ENCODE peak calls at places on chromosomes 6 and 20, in four cellular contexts. Q is heart left ventricle, M is choroid plexus epithelial cell, N is IMR-90. T is an unnamed sample.

GRCh38 chr6:129667621-129668020 is 42.4 kb downstream of the ARHGAP18 start:
- DNase-seq in Q (peak), M (peak), N (peak), T (peak)

GRCh38 chr6:121697921-121698320 is 262.5 kb downstream of the GJA1 start:
- DNase-seq in Q (no peak), M (no peak), N (peak), T (no peak)

GRCh38 chr6:26125015-26125690 is 37.9 kb downstream of the HFE start:
- DNase-seq in Q (peak), M (peak), N (no peak), T (no peak)

GRCh38 chr20:48897298-48898044 is 24.0 kb upstream of the ARFGEF2 start:
- DNase-seq in Q (no peak), M (peak), N (peak), T (peak)

GRCh38 chr6:118562959-118563358 is 14.9 kb downstream of the PLN start:
- DNase-seq in Q (no peak), M (peak), N (peak), T (peak)

GRCh38 chr6:129748212-129748900 is 38.4 kb upstream of the ARHGAP18 start:
- DNase-seq in Q (peak), M (peak), N (peak), T (peak)

GRCh38 chr6:94323853-94324252 is 904.5 kb upstream of the EPHA7 start:
- DNase-seq in Q (no peak), M (peak), N (no peak), T (peak)

GRCh38 chr6:136762022-136762975 is 30.0 kb downstream of the MAP3K5 start:
- DNase-seq in Q (peak), M (no peak), N (no peak), T (no peak)

GRCh38 chr20:5767493-5768098 is 17.4 kb downstream of the SHLD1 start:
- DNase-seq in Q (no peak), M (no peak), N (no peak), T (no peak)

GRCh38 chr6:156980515-156980914 is 203.3 kb downstream of the ARID1B start:
- DNase-seq in Q (no peak), M (no peak), N (no peak), T (no peak)

GRCh38 chr6:136160255-136160654 is 89.9 kb downstream of the MTFR2 start:
- DNase-seq in Q (no peak), M (no peak), N (peak), T (no peak)

GRCh38 chr20:57509665-57510237 is 15.2 kb downstream of the CTCFL start:
- DNase-seq in Q (no peak), M (peak), N (no peak), T (peak)

GRCh38 chr20:2398453-2398852 is 17.8 kb downstream of the TGM6 start:
- DNase-seq in Q (no peak), M (no peak), N (no peak), T (no peak)

GRCh38 chr6:79713701-79714322 is 82.7 kb downstream of the SH3BGRL2 start:
- DNase-seq in Q (peak), M (peak), N (peak), T (peak)

GRCh38 chr6:144543006-144543871 is 258.1 kb downstream of the UTRN start:
- DNase-seq in Q (no peak), M (no peak), N (peak), T (peak)

GRCh38 chr6:158629376-158630221 is 14.9 kb downstream of the DYNLT1 start:
- DNase-seq in Q (no peak), M (no peak), N (no peak), T (no peak)

GRCh38 chr6:10837692-10837996 is 695 bp downstream of the MAK start:
- DNase-seq in Q (peak), M (peak), N (no peak), T (peak)

GRCh38 chr6:161411265-161411944 is 137.5 kb upstream of the AGPAT4 start:
- DNase-seq in Q (no peak), M (peak), N (no peak), T (no peak)

GRCh38 chr20:35539756-35540212 is 2.1 kb upstream of the ERGIC3 start:
- DNase-seq in Q (no peak), M (peak), N (no peak), T (peak)

GRCh38 chr6:85418059-85418458 is 31.8 kb upstream of the NT5E start:
- DNase-seq in Q (no peak), M (peak), N (peak), T (peak)

GRCh38 chr6:97014595-97014994 is 90.1 kb downstream of the KLHL32 start:
- DNase-seq in Q (no peak), M (no peak), N (no peak), T (no peak)

GRCh38 chr6:126307859-126308258 is 32.1 kb upstream of the CENPW start:
- DNase-seq in Q (no peak), M (peak), N (peak), T (peak)

GRCh38 chr20:22245139-22245538 is 339.2 kb downstream of the FOXA2 start:
- DNase-seq in Q (no peak), M (no peak), N (no peak), T (no peak)

GRCh38 chr6:154923199-154923869 is 71.8 kb upstream of the TIAM2 start:
- DNase-seq in Q (no peak), M (peak), N (no peak), T (no peak)

GRCh38 chr6:131765081-131765852 is 42.6 kb upstream of the ENPP1 start:
- DNase-seq in Q (no peak), M (peak), N (peak), T (peak)

GRCh38 chr20:59010321-59010994 is 3.4 kb upstream of the CTSZ start:
- DNase-seq in Q (no peak), M (no peak), N (no peak), T (peak)

GRCh38 chr6:56570434-56571359 is 72.0 kb downstream of the DST start:
- DNase-seq in Q (no peak), M (peak), N (peak), T (peak)

GRCh38 chr20:63321148-63321831 is 28.3 kb downstream of the COL20A1 start:
- DNase-seq in Q (peak), M (peak), N (peak), T (peak)

GRCh38 chr6:142322066-142322465 is 20.3 kb downstream of the ADGRG6 start:
- DNase-seq in Q (no peak), M (no peak), N (no peak), T (no peak)
- TF ChIP-seq CTCF in Q (no peak), M (no peak), N (no peak), T (no peak)

GRCh38 chr20:53656653-53657288 is 63.1 kb upstream of the ZNF217 start:
- DNase-seq in Q (no peak), M (peak), N (peak), T (peak)
- H3K4me3 ChIP-seq in Q (no peak), M (no peak), N (no peak), T (no peak)

DNA sequence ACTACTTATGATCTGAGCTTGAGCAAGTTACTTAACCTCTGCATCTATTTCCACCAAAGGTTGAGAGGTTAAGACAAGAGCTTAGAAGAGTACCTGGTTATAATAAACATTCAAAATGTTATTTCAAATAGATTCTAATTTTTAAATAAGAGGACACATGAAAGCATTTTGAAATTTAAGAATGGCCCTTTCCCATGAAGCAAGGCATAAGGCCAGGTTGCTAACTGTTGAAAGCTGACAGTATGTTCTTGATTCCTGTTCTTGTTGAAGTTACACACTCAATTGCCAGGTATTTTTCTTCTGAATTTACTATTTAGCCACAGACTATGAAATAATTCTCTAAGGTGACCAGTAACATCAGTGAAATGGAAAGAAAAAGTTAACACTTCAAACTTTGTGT is 14.5 kb downstream of the C6orf62 start:
- DNase-seq in Q (no peak), M (no peak), N (no peak), T (no peak)
- TF ChIP-seq CTCF in Q (no peak), M (no peak), N (no peak), T (no peak)

GRCh38 chr6:8982659-8983058 is 547.3 kb upstream of the SLC35B3 start:
- DNase-seq in Q (no peak), M (no peak), N (no peak), T (no peak)
- H3K4me3 ChIP-seq in Q (no peak), M (no peak), N (no peak), T (no peak)

GRCh38 chr6:74250161-74250560 is 554.2 kb downstream of the CD109 start:
- DNase-seq in Q (no peak), M (no peak), N (no peak), T (peak)
- TF ChIP-seq CTCF in Q (no peak), M (no peak), N (no peak), T (no peak)

T was measured in fibroblast of pulmonary artery.